ENCODE peak calls at places on chromosomes 12 and 14, in four cellular contexts. H is SW480, Q is kidney tubule cell, W is kidney. D is an unnamed sample.
A peak's percentile ranks its signal among the peaks of the same experiment; 100 is the strongest.

GRCh38 chr12:34377243-34378035 is 355.1 kb downstream of the ALG10 start:
- DNase-seq in H (no peak), Q (no peak), W (no peak), D (no peak)

GRCh38 chr14:104082807-104083206 is 2.7 kb upstream of the ASPG start:
- DNase-seq in H (no peak), Q (no peak), W (no peak), D (no peak)

GRCh38 chr14:105866841-105867321 is 340.5 kb downstream of the TMEM121 start:
- DNase-seq in H (no peak), Q (no peak), W (no peak), D (peak; percentile 33)

GRCh38 chr12:76719171-76719631 is 44.7 kb upstream of the ZDHHC17 start:
- DNase-seq in H (no peak), Q (peak; percentile 52), W (no peak), D (no peak)

GRCh38 chr14:93430319-93430801 is 379 bp upstream of the UNC79 start:
- DNase-seq in H (no peak), Q (peak; percentile 23), W (no peak), D (peak; percentile 83)

GRCh38 chr12:132674561-132674960 is 12.6 kb downstream of the POLE start:
- DNase-seq in H (no peak), Q (no peak), W (no peak), D (no peak)

GRCh38 chr12:51368640-51369517 is 22.3 kb downstream of the GALNT6 start:
- DNase-seq in H (peak; percentile 82), Q (peak; percentile 81), W (peak; percentile 89), D (peak; percentile 64)

GRCh38 chr14:99467338-99468075 is 13.2 kb downstream of the SETD3 start:
- DNase-seq in H (no peak), Q (no peak), W (no peak), D (no peak)

GRCh38 chr12:116916122-116916521 is 5.4 kb downstream of the FBXW8 start:
- DNase-seq in H (peak; percentile 46), Q (peak; percentile 66), W (no peak), D (no peak)

GRCh38 chr14:65948302-65948701 is 535.8 kb downstream of the FUT8 start:
- DNase-seq in H (peak; percentile 30), Q (no peak), W (no peak), D (peak; percentile 89)